ENCODE peak calls at places on chromosomes 11 and 22, in nine cellular contexts. P, S, R, T, H, O, A, L and Y are unnamed samples.

GRCh38 chr11:5600374-5600851 is 4.0 kb downstream of the TRIM6 start:
- DNase-seq in L (no peak), A (peak; percentile 51), H (peak; percentile 50), R (no peak), T (peak; percentile 59), O (peak; percentile 66), P (peak; percentile 77), S (peak; percentile 74), Y (peak; percentile 59)

GRCh38 chr11:111378773-111379499 is at the start of gene POU2AF1:
- DNase-seq in R (peak; percentile 62), S (peak; percentile 36), O (peak; percentile 79), L (peak; percentile 22), T (no peak), H (no peak), A (no peak), P (no peak), Y (peak; percentile 87)

GRCh38 chr11:34313099-34313517 is 44.7 kb downstream of the ABTB2 start:
- DNase-seq in O (no peak), L (no peak), A (peak; percentile 58), H (peak; percentile 20), P (no peak), R (no peak), T (no peak), S (peak; percentile 44), Y (peak; percentile 38)

GRCh38 chr22:37641251-37641949 is 1.9 kb downstream of the SH3BP1 start:
- DNase-seq in A (no peak), T (no peak), S (no peak), L (no peak), R (no peak), H (no peak), P (no peak), O (no peak), Y (no peak)

GRCh38 chr22:38267086-38267485 is 5.7 kb downstream of the TMEM184B start:
- DNase-seq in H (peak; percentile 42), P (no peak), S (no peak), T (no peak), L (no peak), R (no peak), A (no peak), O (peak; percentile 62), Y (no peak)

GRCh38 chr11:133659542-133660201 is 127.4 kb upstream of the OPCML start:
- DNase-seq in P (no peak), T (peak; percentile 63), H (no peak), O (no peak), A (no peak), L (no peak), R (no peak), S (no peak), Y (no peak)

GRCh38 chr11:77080643-77081210 is 14.0 kb downstream of the CAPN5 start:
- DNase-seq in L (no peak), S (peak; percentile 23), A (no peak), O (peak; percentile 56), T (no peak), H (no peak), R (no peak), P (no peak), Y (no peak)

GRCh38 chr11:15651033-15651432 is 536.3 kb downstream of the INSC start:
- DNase-seq in H (no peak), A (no peak), S (no peak), R (no peak), T (no peak), L (no peak), O (no peak), P (no peak), Y (no peak)

GRCh38 chr11:122367809-122368231 is 251.8 kb upstream of the BLID start:
- DNase-seq in A (no peak), H (no peak), T (no peak), S (peak; percentile 82), L (no peak), P (no peak), O (peak; percentile 45), R (peak; percentile 30), Y (no peak)

GRCh38 chr11:125401235-125401634 is 94.8 kb downstream of the FEZ1 start:
- DNase-seq in L (no peak), R (no peak), H (no peak), P (no peak), A (no peak), T (peak; percentile 16), O (no peak), S (no peak), Y (no peak)

GRCh38 chr11:99370557-99371200 is 349.9 kb downstream of the CNTN5 start:
- DNase-seq in H (peak; percentile 40), A (peak; percentile 28), O (peak; percentile 56), T (no peak), S (peak; percentile 15), L (no peak), P (no peak), R (no peak), Y (no peak)

GRCh38 chr11:35549787-35550186 is 24.4 kb upstream of the PAMR1 start:
- DNase-seq in T (no peak), R (peak; percentile 79), L (no peak), A (no peak), O (peak; percentile 97), H (no peak), S (peak; percentile 97), P (peak; percentile 61), Y (no peak)

GRCh38 chr11:3162410-3163240 is 2.5 kb downstream of the OSBPL5 start:
- DNase-seq in H (peak; percentile 11), O (no peak), R (no peak), A (peak; percentile 12), P (no peak), S (no peak), T (no peak), L (no peak), Y (no peak)

GRCh38 chr22:28810839-28811491 is 10.6 kb upstream of the XBP1 start:
- DNase-seq in O (no peak), A (no peak), P (no peak), H (no peak), T (no peak), R (no peak), S (peak; percentile 12), L (no peak), Y (no peak)

GRCh38 chr11:9972917-9973504 is 309.1 kb downstream of the SWAP70 start:
- DNase-seq in S (peak; percentile 87), L (no peak), T (no peak), H (no peak), A (no peak), R (peak; percentile 56), P (no peak), O (peak; percentile 74), Y (peak; percentile 25)

GRCh38 chr11:119258180-119258579 is 52.0 kb downstream of the CBL start:
- DNase-seq in T (no peak), A (no peak), S (no peak), O (no peak), L (no peak), R (no peak), H (no peak), P (no peak), Y (no peak)

GRCh38 chr11:100574894-100575769 is 112.0 kb upstream of the ARHGAP42 start:
- DNase-seq in P (no peak), T (no peak), H (no peak), A (no peak), R (no peak), S (peak; percentile 10), O (peak; percentile 54), L (no peak), Y (no peak)
- TF ChIP-seq CTCF in P (peak; percentile 2), T (no peak), H (peak; percentile 63), A (peak; percentile 5), R (no peak), S (peak; percentile 39), O (peak; percentile 39), L (peak; percentile 61), Y (no peak)

DNA sequence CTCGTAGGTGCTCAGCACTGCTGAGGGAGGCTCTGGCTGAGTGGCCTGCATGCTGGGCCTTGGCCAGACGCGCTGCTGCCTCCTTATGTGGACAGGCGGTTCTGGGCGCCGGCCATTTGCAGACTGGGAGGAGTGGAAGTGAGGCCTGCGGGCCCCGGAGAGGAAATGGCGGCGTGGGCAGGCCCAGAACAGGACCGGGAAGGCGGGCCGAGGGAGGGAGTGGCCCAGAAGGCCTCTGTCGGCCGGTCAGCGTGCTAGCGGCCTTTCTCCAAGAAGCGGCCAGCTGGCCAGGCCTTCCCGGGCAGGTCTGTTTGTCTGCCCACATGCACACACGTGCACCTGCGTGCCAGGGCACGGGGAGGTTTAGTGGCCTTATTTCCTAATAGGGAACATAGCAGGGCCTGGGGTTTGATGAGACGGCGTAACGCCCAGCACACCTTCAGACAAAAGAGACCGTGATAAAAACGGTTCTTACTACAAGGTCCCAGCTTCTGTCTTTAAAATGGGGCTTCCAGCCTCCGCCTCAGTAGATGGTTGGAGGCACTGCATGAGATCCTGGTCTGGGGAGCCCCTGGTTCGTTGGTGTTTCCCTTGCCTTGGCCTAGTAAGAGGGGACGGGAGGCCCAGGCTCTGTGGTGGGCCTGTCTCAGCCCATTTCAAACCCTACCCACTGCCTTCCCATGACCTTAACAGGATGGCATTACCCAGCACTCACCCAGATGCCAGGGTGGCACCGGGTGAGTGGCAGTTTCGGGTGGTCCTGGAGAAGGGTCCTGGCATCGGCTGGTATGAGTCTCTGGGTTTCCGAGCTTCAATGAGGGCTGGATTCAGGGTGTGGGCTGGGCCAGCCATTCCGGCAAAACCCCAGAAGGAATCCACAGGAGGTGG is 65.1 kb upstream of the PPARA start:
- DNase-seq in O (peak; percentile 92), P (peak; percentile 78), A (peak; percentile 92), S (peak; percentile 96), T (no peak), R (no peak), H (peak; percentile 92), L (no peak), Y (no peak)
- H3K4me3 ChIP-seq in O (peak overlapping the region; percentile 94), P (peak overlapping the region; percentile 21), A (peak overlapping the region; percentile 48), S (peak overlapping the region; percentile 98), T (no peak overlapping the region), R (peak overlapping the region; percentile 69), H (peak overlapping the region; percentile 24), L (peak overlapping the region; percentile 58), Y (no peak overlapping the region)

GRCh38 chr22:36569999-36570398 is 41.0 kb upstream of the EIF3D start:
- DNase-seq in S (peak; percentile 55), O (peak; percentile 36), T (peak; percentile 68), A (no peak), L (no peak), P (no peak), H (no peak), R (no peak), Y (no peak)
- TF ChIP-seq CTCF in S (peak; percentile 50), O (peak; percentile 58), T (peak; percentile 75), A (no peak), L (peak; percentile 43), P (no peak), H (peak; percentile 46), R (peak; percentile 60), Y (no peak)

GRCh38 chr11:60847281-60847680 is 5.4 kb downstream of the CCDC86 start:
- DNase-seq in T (no peak), S (no peak), L (no peak), H (no peak), A (no peak), P (no peak), O (peak; percentile 58), R (no peak), Y (no peak)

GRCh38 chr11:60847906-60848305 is 6.0 kb downstream of the CCDC86 start:
- DNase-seq in H (no peak), L (no peak), S (no peak), P (no peak), O (no peak), A (no peak), T (no peak), R (no peak), Y (no peak)

GRCh38 chr11:60849641-60850520 is 5.9 kb downstream of the PTGDR2 start:
- DNase-seq in H (no peak), O (no peak), L (no peak), R (no peak), T (no peak), A (no peak), S (no peak), P (no peak), Y (no peak)

GRCh38 chr11:60851327-60852059 is 4.3 kb downstream of the PTGDR2 start:
- DNase-seq in L (no peak), R (no peak), H (no peak), A (no peak), T (no peak), S (no peak), P (no peak), O (no peak), Y (no peak)

GRCh38 chr11:60848714-60849151 is 6.8 kb downstream of the CCDC86 start:
- DNase-seq in A (no peak), O (no peak), S (no peak), R (no peak), L (no peak), T (peak; percentile 59), H (no peak), P (no peak), Y (no peak)
- H3K4me3 ChIP-seq in A (no peak overlapping the region), O (no peak overlapping the region), S (no peak overlapping the region), R (no peak overlapping the region), L (no peak overlapping the region), T (no peak overlapping the region), H (no peak overlapping the region), P (no peak overlapping the region), Y (no peak overlapping the region)